ENCODE peak calls at places on chromosomes 11 and 22, in five cellular contexts. Z, I, B, J and D are unnamed samples.

GRCh38 chr11:93080146-93080759 is 110.8 kb downstream of the MTNR1B start:
- DNase-seq in I (no peak), Z (no peak), J (no peak), B (no peak), D (no peak)

GRCh38 chr11:61926235-61926634 is 8.9 kb upstream of the RAB3IL1 start:
- DNase-seq in J (peak), I (no peak), Z (no peak), B (no peak), D (no peak)

GRCh38 chr11:130598433-130598832 is 150.0 kb downstream of the ADAMTS15 start:
- DNase-seq in Z (no peak), J (peak), I (no peak), B (no peak), D (no peak)

GRCh38 chr11:81989093-81989492 is 744.6 kb downstream of the FAM181B start:
- DNase-seq in Z (no peak), J (no peak), B (no peak), I (no peak), D (peak)

GRCh38 chr11:7062534-7062933 is 26.3 kb upstream of the RBMXL2 start:
- DNase-seq in I (no peak), Z (no peak), B (no peak), J (no peak), D (no peak)

GRCh38 chr11:2534131-2534956 is 89.5 kb downstream of the KCNQ1 start:
- DNase-seq in Z (no peak), I (no peak), B (peak), J (peak), D (peak)

GRCh38 chr22:50604623-50605348 is 4.2 kb downstream of the MAPK8IP2 start:
- DNase-seq in I (no peak), J (no peak), Z (no peak), B (no peak), D (no peak)

GRCh38 chr11:90493379-90493778 is 270.5 kb upstream of the CHORDC1 start:
- DNase-seq in B (no peak), J (no peak), I (peak), Z (no peak), D (no peak)

GRCh38 chr11:12893787-12894672 is 115.1 kb upstream of the RASSF10 start:
- DNase-seq in J (peak), I (peak), B (peak), Z (peak), D (peak)

GRCh38 chr11:59776210-59777066 is 21.3 kb downstream of the STX3 start:
- DNase-seq in B (no peak), Z (peak), I (no peak), J (no peak), D (peak)

GRCh38 chr22:29203456-29203855 is 2.2 kb upstream of the EMID1 start:
- DNase-seq in I (no peak), B (no peak), Z (no peak), J (no peak), D (no peak)

GRCh38 chr11:113529606-113530005 is 54.4 kb upstream of the DRD2 start:
- DNase-seq in Z (no peak), I (no peak), B (no peak), J (no peak), D (no peak)

GRCh38 chr11:850777-851762 is 8.4 kb downstream of the TSPAN4 start:
- DNase-seq in J (peak), B (peak), I (peak), Z (no peak), D (no peak)

GRCh38 chr11:123815116-123815515 is 9.0 kb upstream of the OR6M1 start:
- DNase-seq in I (no peak), B (no peak), J (no peak), Z (no peak), D (no peak)

GRCh38 chr11:134554861-134555260 is 142.8 kb upstream of the B3GAT1 start:
- DNase-seq in Z (no peak), I (no peak), J (peak), B (no peak), D (no peak)

GRCh38 chr11:17563961-17564686 is 17.1 kb downstream of the OTOG start:
- DNase-seq in Z (no peak), I (no peak), B (no peak), J (no peak), D (no peak)

GRCh38 chr11:119618208-119618909 is 110.6 kb downstream of the NECTIN1 start:
- DNase-seq in Z (no peak), I (peak), B (peak), J (no peak), D (no peak)

GRCh38 chr11:123404626-123405025 is 25.4 kb upstream of the GRAMD1B start:
- DNase-seq in I (no peak), J (no peak), B (no peak), Z (no peak), D (no peak)

GRCh38 chr11:12845739-12846358 is 163.3 kb upstream of the RASSF10 start:
- DNase-seq in J (no peak), B (no peak), Z (peak), I (peak), D (peak)

GRCh38 chr11:19919050-19919561 is 206.5 kb downstream of the NAV2 start:
- DNase-seq in B (no peak), Z (peak), I (no peak), J (no peak), D (peak)

GRCh38 chr11:83044958-83045712 is 26.6 kb downstream of the RAB30 start:
- DNase-seq in J (no peak), B (no peak), I (no peak), Z (peak), D (peak)

GRCh38 chr11:65915821-65916251 is 3.0 kb downstream of the C11orf68 start:
- DNase-seq in J (no peak), Z (peak), I (peak), B (peak), D (peak)

GRCh38 chr11:46055371-46055770 is 65.9 kb downstream of the PHF21A start:
- DNase-seq in J (no peak), Z (peak), I (peak), B (no peak), D (peak)

GRCh38 chr11:119370486-119371046 is 10.9 kb downstream of the USP2 start:
- DNase-seq in I (peak), J (no peak), B (peak), Z (no peak), D (no peak)

GRCh38 chr11:45053736-45054446 is 92.5 kb upstream of the PRDM11 start:
- DNase-seq in I (no peak), J (no peak), B (no peak), Z (no peak), D (no peak)

GRCh38 chr11:47980907-47981621 is 705 bp downstream of the PTPRJ start:
- DNase-seq in Z (peak), B (peak), J (peak), I (peak), D (peak)

GRCh38 chr22:26471522-26471921 is 12.1 kb downstream of the HPS4 start:
- DNase-seq in B (no peak), I (peak), J (no peak), Z (peak), D (peak)

GRCh38 chr11:27158763-27159679 is 118.4 kb downstream of the BBOX1 start:
- DNase-seq in J (no peak), B (peak), I (peak), Z (peak), D (peak)

GRCh38 chr11:35934981-35935380 is 8.9 kb upstream of the LDLRAD3 start:
- DNase-seq in Z (no peak), J (no peak), I (no peak), B (no peak), D (no peak)

GRCh38 chr11:48005133-48005532 is 24.8 kb downstream of the PTPRJ start:
- DNase-seq in B (no peak), J (no peak), Z (no peak), I (no peak), D (no peak)

GRCh38 chr11:120034881-120035620 is 102.9 kb downstream of the TRIM29 start:
- DNase-seq in B (no peak), I (no peak), J (peak), Z (no peak), D (no peak)

GRCh38 chr22:37331034-37331428 is 48.7 kb downstream of the CYTH4 start:
- DNase-seq in B (no peak), I (no peak), Z (peak), J (no peak), D (peak)
- H2AK5ac ChIP-seq in B (no peak), I (no peak), Z (peak), J (no peak), D (peak)

GRCh38 chr22:46947516-46948260 is 185.2 kb downstream of the TBC1D22A start:
- DNase-seq in I (no peak), Z (no peak), B (no peak), J (no peak), D (no peak)
- H2AK5ac ChIP-seq in I (no peak), Z (no peak), B (no peak), J (no peak), D (no peak)

GRCh38 chr11:79438631-79439429 is 2.0 kb downstream of the TENM4 start:
- DNase-seq in I (peak), J (peak), Z (peak), B (peak), D (peak)
- H2AK5ac ChIP-seq in I (no peak), J (no peak), Z (peak), B (no peak), D (no peak)

GRCh38 chr22:39122772-39123470 is 25.9 kb downstream of the APOBEC3H start:
- DNase-seq in J (no peak), Z (no peak), I (no peak), B (no peak), D (no peak)
- H2AK5ac ChIP-seq in J (peak), Z (no peak), I (no peak), B (no peak), D (no peak)

DNA sequence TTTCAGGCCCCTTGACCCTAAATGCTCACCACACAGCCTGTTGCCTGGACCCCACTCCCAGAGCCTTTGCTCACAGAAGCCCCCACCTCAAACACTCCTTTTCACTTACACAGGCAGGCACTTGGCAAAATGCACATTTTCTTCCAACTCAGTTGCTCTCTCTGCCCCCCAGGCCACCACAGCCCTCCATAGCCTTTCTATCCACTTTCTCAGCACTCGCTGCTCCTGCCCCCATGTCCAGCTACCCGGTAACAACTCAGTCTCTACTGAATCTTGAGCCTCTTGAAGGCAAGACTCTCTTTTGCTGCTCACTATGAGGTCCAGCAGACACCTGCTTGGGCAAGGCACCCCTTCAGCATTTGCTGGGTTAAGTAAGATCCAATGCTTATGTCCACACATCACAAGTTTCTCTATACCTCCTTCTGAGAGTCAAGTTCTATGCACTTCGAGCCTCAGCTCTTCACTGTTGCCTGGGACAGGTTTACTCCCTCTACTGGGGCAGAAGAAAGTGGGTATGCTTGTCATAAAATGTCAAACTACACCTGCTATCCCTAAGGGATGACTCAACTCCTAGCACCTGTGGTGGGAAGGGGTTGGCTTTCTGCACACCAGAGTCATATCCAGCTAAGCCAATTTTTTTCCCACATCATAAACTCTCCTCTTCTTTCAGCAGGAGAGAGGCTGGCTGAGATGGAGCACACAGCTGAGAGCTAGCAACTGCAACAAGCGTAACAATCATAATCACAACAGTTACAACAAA is 36.9 kb downstream of the MORC2 start:
- DNase-seq in J (no peak), Z (no peak), B (no peak), I (no peak), D (no peak)
- H2AK5ac ChIP-seq in J (no peak), Z (no peak), B (no peak), I (no peak), D (no peak)

GRCh38 chr22:46125816-46126770 is 24.2 kb upstream of the PPARA start:
- DNase-seq in Z (no peak), I (no peak), J (no peak), B (no peak), D (no peak)
- H2AK5ac ChIP-seq in Z (no peak), I (no peak), J (no peak), B (no peak), D (no peak)